ENCODE peak calls at places on chromosomes 6 and 20, in seven cellular contexts. One of them, this sample, is unnamed.

GRCh38 chr6:6825986-6826901 is 237.7 kb downstream of the LY86 start:
- DNase-seq in GM20000: peak
- DNase-seq in stimulated activated CD8-positive, alpha-beta memory T cell treated with anti-CD3 and anti-CD28 coated beads, Interleukin-2, amount 100 ng/mL, for 1 hour: no peak
- DNase-seq in cardiac septum: peak
- DNase-seq in activated gamma-delta T cell: no peak
- DNase-seq in NAMALWA: peak
- DNase-seq in GM23248: peak
- DNase-seq in this sample: no peak

GRCh38 chr20:51022803-51023616 is at the start of gene KCNG1:
- DNase-seq in GM20000: peak
- DNase-seq in GM23248: peak
- DNase-seq in activated gamma-delta T cell: no peak
- DNase-seq in cardiac septum: no peak
- DNase-seq in NAMALWA: no peak
- DNase-seq in stimulated activated CD8-positive, alpha-beta memory T cell treated with anti-CD3 and anti-CD28 coated beads, Interleukin-2, amount 100 ng/mL, for 1 hour: no peak
- DNase-seq in this sample: no peak

GRCh38 chr6:116409756-116410155 is 39.0 kb downstream of the DSE start:
- DNase-seq in GM23248: no peak
- DNase-seq in activated gamma-delta T cell: no peak
- DNase-seq in NAMALWA: peak
- DNase-seq in cardiac septum: no peak
- DNase-seq in GM20000: peak
- DNase-seq in stimulated activated CD8-positive, alpha-beta memory T cell treated with anti-CD3 and anti-CD28 coated beads, Interleukin-2, amount 100 ng/mL, for 1 hour: no peak
- DNase-seq in this sample: no peak

GRCh38 chr20:50455656-50456451 is 54.3 kb upstream of the PTPN1 start:
- DNase-seq in GM23248: no peak
- DNase-seq in NAMALWA: no peak
- DNase-seq in stimulated activated CD8-positive, alpha-beta memory T cell treated with anti-CD3 and anti-CD28 coated beads, Interleukin-2, amount 100 ng/mL, for 1 hour: no peak
- DNase-seq in GM20000: no peak
- DNase-seq in activated gamma-delta T cell: no peak
- DNase-seq in cardiac septum: no peak
- DNase-seq in this sample: no peak

GRCh38 chr20:63858393-63859165 is 2.7 kb upstream of the ABHD16B start:
- DNase-seq in NAMALWA: no peak
- DNase-seq in stimulated activated CD8-positive, alpha-beta memory T cell treated with anti-CD3 and anti-CD28 coated beads, Interleukin-2, amount 100 ng/mL, for 1 hour: no peak
- DNase-seq in cardiac septum: no peak
- DNase-seq in GM20000: no peak
- DNase-seq in GM23248: peak
- DNase-seq in activated gamma-delta T cell: no peak
- DNase-seq in this sample: no peak

GRCh38 chr6:117397536-117398227 is 28.1 kb downstream of the ROS1 start:
- DNase-seq in activated gamma-delta T cell: no peak
- DNase-seq in GM20000: no peak
- DNase-seq in cardiac septum: no peak
- DNase-seq in stimulated activated CD8-positive, alpha-beta memory T cell treated with anti-CD3 and anti-CD28 coated beads, Interleukin-2, amount 100 ng/mL, for 1 hour: no peak
- DNase-seq in GM23248: peak
- DNase-seq in NAMALWA: no peak
- DNase-seq in this sample: no peak

GRCh38 chr20:48404598-48404997 is 423.2 kb downstream of the PREX1 start:
- DNase-seq in NAMALWA: peak
- DNase-seq in GM23248: no peak
- DNase-seq in cardiac septum: peak
- DNase-seq in GM20000: no peak
- DNase-seq in stimulated activated CD8-positive, alpha-beta memory T cell treated with anti-CD3 and anti-CD28 coated beads, Interleukin-2, amount 100 ng/mL, for 1 hour: no peak
- DNase-seq in activated gamma-delta T cell: no peak
- DNase-seq in this sample: no peak

GRCh38 chr20:62356948-62357667 is 10.0 kb downstream of the LAMA5 start:
- DNase-seq in GM23248: peak
- DNase-seq in GM20000: no peak
- DNase-seq in NAMALWA: no peak
- DNase-seq in cardiac septum: no peak
- DNase-seq in activated gamma-delta T cell: no peak
- DNase-seq in stimulated activated CD8-positive, alpha-beta memory T cell treated with anti-CD3 and anti-CD28 coated beads, Interleukin-2, amount 100 ng/mL, for 1 hour: no peak
- DNase-seq in this sample: no peak

GRCh38 chr6:142835787-142836186 is 109.2 kb downstream of the HIVEP2 start:
- DNase-seq in GM20000: no peak
- DNase-seq in cardiac septum: no peak
- DNase-seq in stimulated activated CD8-positive, alpha-beta memory T cell treated with anti-CD3 and anti-CD28 coated beads, Interleukin-2, amount 100 ng/mL, for 1 hour: no peak
- DNase-seq in NAMALWA: no peak
- DNase-seq in activated gamma-delta T cell: no peak
- DNase-seq in GM23248: no peak
- DNase-seq in this sample: no peak

GRCh38 chr20:53611449-53611894 is 17.8 kb upstream of the ZNF217 start:
- DNase-seq in activated gamma-delta T cell: no peak
- DNase-seq in GM20000: no peak
- DNase-seq in stimulated activated CD8-positive, alpha-beta memory T cell treated with anti-CD3 and anti-CD28 coated beads, Interleukin-2, amount 100 ng/mL, for 1 hour: no peak
- DNase-seq in cardiac septum: no peak
- DNase-seq in NAMALWA: peak
- DNase-seq in GM23248: peak
- DNase-seq in this sample: no peak

This sample was measured in cortex of kidney.